ENCODE peak calls at places on chromosomes 16 and 17, in nine cellular contexts. L is fibroblast of pulmonary artery, V is PC-9, C is tibial nerve, A is upper lobe of left lung, K is heart right ventricle, J is foreskin fibroblast, Q is fibroblast of mammary gland, E is A549. R is an unnamed sample.

GRCh38 chr16:24701521-24701951 is 27.9 kb upstream of the TNRC6A start:
- DNase-seq in L (peak; percentile 59), V (peak; percentile 77), C (peak; percentile 19), A (no peak), K (no peak), J (peak; percentile 44), Q (peak; percentile 89), E (no peak), R (no peak)

GRCh38 chr17:83173180-83173996 is 94.0 kb downstream of the METRNL start:
- DNase-seq in L (no peak), V (no peak), C (peak; percentile 11), A (peak; percentile 62), K (no peak), J (no peak), Q (no peak), E (no peak), R (peak; percentile 73)

GRCh38 chr17:76791053-76791980 is 53.4 kb downstream of the MFSD11 start:
- DNase-seq in L (peak; percentile 36), V (no peak), C (no peak), A (peak; percentile 57), K (peak; percentile 17), J (peak; percentile 41), Q (peak; percentile 54), E (peak; percentile 41), R (no peak)

GRCh38 chr16:84331998-84332780 is 36.1 kb upstream of the ATP2C2 start:
- DNase-seq in L (no peak), V (no peak), C (no peak), A (peak; percentile 62), K (no peak), J (no peak), Q (peak; percentile 12), E (no peak), R (no peak)

GRCh38 chr16:30570621-30571443 is 682 bp downstream of the ZNF688 start:
- DNase-seq in L (peak; percentile 50), V (no peak), C (no peak), A (no peak), K (peak; percentile 38), J (no peak), Q (peak; percentile 28), E (no peak), R (no peak)

GRCh38 chr16:2196162-2196980 is at the start of gene CASKIN1:
- DNase-seq in L (no peak), V (no peak), C (no peak), A (peak; percentile 83), K (no peak), J (no peak), Q (no peak), E (no peak), R (no peak)

GRCh38 chr16:78091419-78091818 is 8.0 kb upstream of the WWOX start:
- DNase-seq in L (no peak), V (no peak), C (no peak), A (no peak), K (no peak), J (no peak), Q (no peak), E (no peak), R (no peak)

GRCh38 chr17:40224707-40225092 is 5.6 kb downstream of the WIPF2 start:
- DNase-seq in L (peak; percentile 82), V (no peak), C (peak; percentile 45), A (no peak), K (no peak), J (no peak), Q (peak; percentile 76), E (no peak), R (no peak)

GRCh38 chr17:42980274-42980765 is at the start of gene RUNDC1:
- DNase-seq in L (peak; percentile 82), V (peak; percentile 80), C (peak; percentile 86), A (peak; percentile 98), K (peak; percentile 95), J (peak; percentile 87), Q (peak; percentile 68), E (peak; percentile 98), R (peak; percentile 96)

GRCh38 chr17:42982266-42982665 is 1.9 kb downstream of the RUNDC1 start:
- DNase-seq in L (no peak), V (no peak), C (no peak), A (no peak), K (no peak), J (no peak), Q (no peak), E (no peak), R (no peak)

GRCh38 chr17:42984486-42984885 is 4.1 kb downstream of the RUNDC1 start:
- DNase-seq in L (peak; percentile 83), V (peak; percentile 57), C (no peak), A (no peak), K (no peak), J (no peak), Q (no peak), E (no peak), R (no peak)

GRCh38 chr17:42979511-42980273 is at the start of gene PTGES3L:
- DNase-seq in L (peak; percentile 49), V (no peak), C (no peak), A (peak; percentile 44), K (peak; percentile 51), J (no peak), Q (no peak), E (peak; percentile 57), R (no peak)

DNA sequence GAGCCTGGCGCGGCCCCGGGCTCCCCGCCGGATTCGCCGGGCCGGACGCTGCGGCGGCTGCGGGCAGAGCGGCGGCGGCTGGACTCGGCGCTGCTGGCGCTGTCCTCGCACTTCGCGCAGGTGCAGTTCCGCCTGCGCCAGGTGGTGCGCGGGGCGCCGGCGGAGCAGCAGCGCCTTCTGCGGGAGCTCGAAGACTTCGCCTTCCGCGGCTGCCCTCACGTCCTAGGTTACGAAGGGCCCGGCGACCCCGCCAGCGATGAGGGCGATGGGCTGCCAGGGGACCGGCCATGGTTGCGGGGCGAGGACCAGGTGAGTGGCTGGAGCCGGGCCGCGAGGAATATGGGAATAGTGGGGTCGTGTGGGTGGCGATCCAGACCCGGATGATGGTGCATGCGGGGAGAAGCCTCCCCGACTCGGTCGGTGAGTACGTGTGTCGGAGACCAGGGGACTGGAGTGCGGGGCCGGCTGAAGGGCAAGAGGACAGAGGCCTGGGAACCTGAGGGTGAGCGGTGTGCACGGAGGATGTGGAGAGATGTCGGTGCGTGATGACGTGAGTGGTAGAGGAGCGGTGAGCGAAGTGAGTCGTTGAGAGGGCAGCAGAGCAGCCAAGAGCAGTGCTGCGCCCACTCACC is 517 bp downstream of the RUNDC1 start:
- DNase-seq in L (peak; percentile 56), V (no peak), C (no peak), A (peak; percentile 92), K (peak; percentile 37), J (peak; percentile 55), Q (peak; percentile 62), E (peak; percentile 76), R (no peak)
- TF ChIP-seq CTCF in L (no peak), V (no peak), C (no peak), A (peak; percentile 45), K (no peak), J (no peak), Q (no peak), E (peak; percentile 27), R (no peak)

DNA sequence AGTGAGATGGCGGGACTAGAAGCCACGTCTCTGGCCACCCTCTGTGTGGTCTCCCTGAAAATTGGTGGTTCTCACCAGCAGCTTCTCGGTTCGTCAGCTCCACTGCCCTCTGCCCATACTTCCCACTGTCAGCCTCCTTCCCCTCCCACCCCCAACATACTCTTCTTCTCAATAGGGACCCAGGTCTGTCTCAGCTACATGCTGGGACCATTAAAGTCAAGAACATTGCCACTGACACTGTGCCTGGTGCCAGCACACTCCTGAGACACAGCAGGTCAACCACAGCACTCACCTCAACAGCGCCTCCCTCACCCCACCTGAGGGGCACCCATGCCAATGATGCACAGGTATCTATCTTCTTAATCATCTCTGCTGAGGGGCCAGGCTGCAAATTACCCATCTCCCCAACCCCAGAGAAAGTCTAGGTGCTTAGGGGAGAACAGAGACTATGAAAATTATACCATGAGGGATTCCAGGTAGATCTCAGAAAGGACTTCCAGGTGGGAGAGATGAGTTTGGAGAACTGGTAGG is 1.3 kb downstream of the PLXDC1 start:
- DNase-seq in L (no peak), V (no peak), C (no peak), A (no peak), K (no peak), J (no peak), Q (no peak), E (no peak), R (no peak)
- TF ChIP-seq CTCF in L (no peak), V (no peak), C (no peak), A (no peak), K (no peak), J (no peak), Q (no peak), E (no peak), R (no peak)

DNA sequence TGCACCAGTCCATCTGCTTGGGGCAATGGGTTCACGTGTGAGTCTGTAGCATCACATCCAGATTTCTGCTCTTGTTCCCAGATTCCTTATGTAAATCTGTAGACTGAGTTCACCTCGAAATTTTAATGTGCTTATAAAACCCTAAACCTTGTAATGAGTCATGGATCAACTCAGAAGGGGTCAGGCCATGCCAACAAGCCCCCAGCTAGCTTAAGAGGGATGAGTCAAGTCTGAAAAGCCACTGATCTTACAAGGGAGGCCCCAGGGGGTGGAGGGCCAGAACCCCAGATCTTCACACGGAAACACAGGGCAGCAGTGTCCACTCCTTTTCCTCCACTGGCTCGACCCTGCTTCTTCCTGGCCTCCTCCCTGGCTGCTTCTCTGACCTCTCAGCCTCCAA is 399.1 kb upstream of the CDH5 start:
- DNase-seq in L (no peak), V (no peak), C (no peak), A (no peak), K (no peak), J (no peak), Q (peak; percentile 66), E (no peak), R (no peak)
- TF ChIP-seq CTCF in L (no peak), V (no peak), C (no peak), A (no peak), K (no peak), J (no peak), Q (no peak), E (no peak), R (no peak)

GRCh38 chr17:60641126-60641525 is 36.5 kb upstream of the BCAS3 start:
- DNase-seq in L (no peak), V (no peak), C (no peak), A (no peak), K (no peak), J (peak; percentile 37), Q (peak; percentile 37), E (no peak), R (no peak)

GRCh38 chr17:60640503-60640902 is 37.1 kb upstream of the BCAS3 start:
- DNase-seq in L (peak; percentile 38), V (peak; percentile 35), C (no peak), A (no peak), K (no peak), J (no peak), Q (peak; percentile 35), E (peak; percentile 31), R (no peak)

GRCh38 chr17:60641810-60642220 is 35.8 kb upstream of the BCAS3 start:
- DNase-seq in L (peak; percentile 91), V (peak; percentile 49), C (no peak), A (no peak), K (no peak), J (peak; percentile 54), Q (peak; percentile 83), E (peak; percentile 81), R (peak; percentile 87)

GRCh38 chr17:60637683-60638082 is 37.7 kb downstream of the PPM1D start:
- DNase-seq in L (no peak), V (no peak), C (no peak), A (no peak), K (no peak), J (no peak), Q (no peak), E (no peak), R (no peak)

DNA sequence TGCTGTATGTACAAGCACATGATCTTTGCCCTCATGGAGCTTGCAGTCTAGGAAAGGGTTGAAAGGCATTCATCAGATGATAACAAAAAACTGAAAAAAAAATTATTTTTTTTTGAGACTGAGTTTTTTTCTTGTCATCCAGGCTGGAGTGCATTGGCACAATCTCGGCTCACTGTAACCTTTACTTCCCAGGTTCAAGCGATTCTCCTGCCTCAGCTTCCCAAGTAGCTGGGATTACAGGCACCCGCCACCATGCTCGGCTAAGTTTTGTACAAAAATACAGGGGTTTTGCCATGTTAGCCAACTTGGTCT is 38.7 kb upstream of the BCAS3 start:
- DNase-seq in L (no peak), V (no peak), C (no peak), A (no peak), K (no peak), J (no peak), Q (no peak), E (no peak), R (no peak)
- TF ChIP-seq CTCF in L (no peak), V (peak; percentile 6), C (no peak), A (no peak), K (no peak), J (no peak), Q (no peak), E (no peak), R (no peak)

R was measured in osteocyte.